ENCODE peak calls at places on chromosomes 4 and X, in eight cellular contexts. P, R, J, M, A, K, Q and G are unnamed samples.

GRCh38 chr4:121932212-121932974 is 19.5 kb downstream of the TRPC3 start:
- DNase-seq in A (no peak), M (no peak), Q (no peak), P (no peak), R (no peak), J (no peak), K (no peak), G (no peak)

GRCh38 chr4:127995776-127996175 is 30.6 kb downstream of the ABHD18 start:
- DNase-seq in J (no peak), A (no peak), Q (no peak), R (no peak), M (no peak), K (no peak), P (no peak), G (peak)

GRCh38 chr4:40321671-40322131 is 13.4 kb upstream of the CHRNA9 start:
- DNase-seq in K (no peak), M (no peak), P (no peak), A (no peak), Q (no peak), R (no peak), J (no peak), G (no peak)

GRCh38 chr4:185638548-185639301 is 103.4 kb upstream of the PDLIM3 start:
- DNase-seq in J (no peak), K (no peak), M (no peak), A (no peak), R (no peak), Q (no peak), P (no peak), G (peak)

GRCh38 chrX:261167-261857 is 19.9 kb upstream of the PLCXD1 start:
- DNase-seq in M (no peak), J (peak), Q (no peak), K (no peak), A (no peak), R (peak), P (peak), G (no peak)

GRCh38 chr4:140326395-140326993 is 47.0 kb upstream of the SCOC start:
- DNase-seq in R (peak), P (no peak), J (no peak), A (no peak), M (no peak), K (no peak), Q (no peak), G (no peak)

GRCh38 chr4:48093949-48094550 is 40.0 kb downstream of the TXK start:
- DNase-seq in A (peak), Q (no peak), R (no peak), M (no peak), P (no peak), K (no peak), J (peak), G (no peak)

GRCh38 chr4:8410641-8411271 is 29.8 kb downstream of the ACOX3 start:
- DNase-seq in K (no peak), M (no peak), R (peak), A (no peak), P (no peak), Q (peak), J (no peak), G (no peak)

GRCh38 chr4:38279650-38280322 is 319.6 kb downstream of the PTTG2 start:
- DNase-seq in K (no peak), A (no peak), M (no peak), Q (no peak), J (no peak), R (no peak), P (no peak), G (no peak)

GRCh38 chr4:157895205-157895604 is 277.6 kb downstream of the GASK1B start:
- DNase-seq in K (no peak), Q (no peak), M (no peak), J (no peak), A (no peak), P (no peak), R (no peak), G (no peak)

GRCh38 chr4:65502151-65502691 is 168.1 kb downstream of the EPHA5 start:
- DNase-seq in P (no peak), M (no peak), Q (no peak), A (no peak), J (no peak), K (no peak), R (no peak), G (no peak)

GRCh38 chr4:52091811-52092210 is 40.7 kb downstream of the SPATA18 start:
- DNase-seq in K (no peak), R (no peak), M (no peak), Q (no peak), P (no peak), A (no peak), J (no peak), G (no peak)

GRCh38 chr4:16067515-16067914 is 16.3 kb downstream of the PROM1 start:
- DNase-seq in J (peak), Q (no peak), K (no peak), P (no peak), R (no peak), M (no peak), A (no peak), G (no peak)

GRCh38 chr4:7753931-7754465 is 185.7 kb downstream of the AFAP1 start:
- DNase-seq in Q (no peak), K (no peak), R (no peak), M (no peak), P (no peak), J (no peak), A (no peak), G (no peak)

GRCh38 chrX:71542411-71542810 is 9.5 kb downstream of the OGT start:
- DNase-seq in R (no peak), M (no peak), Q (no peak), A (no peak), K (no peak), P (no peak), J (no peak), G (no peak)

GRCh38 chrX:118847676-118848075 is 24.1 kb downstream of the ZCCHC12 start:
- DNase-seq in P (no peak), A (no peak), R (no peak), J (no peak), K (peak), Q (no peak), M (no peak), G (no peak)

GRCh38 chr4:106569151-106570029 is 200.8 kb upstream of the GIMD1 start:
- DNase-seq in Q (no peak), P (no peak), J (no peak), M (no peak), K (no peak), R (no peak), A (no peak), G (no peak)

GRCh38 chrX:46770817-46771163 is 11.9 kb upstream of the SLC9A7 start:
- DNase-seq in M (no peak), K (no peak), A (no peak), J (no peak), P (no peak), R (no peak), Q (no peak), G (no peak)